ENCODE peak calls at places on chromosomes 6 and 20, in five cellular contexts. M is SK-N-SH, G is H1, B is HCT116, T is HepG2. E is an unnamed sample.

GRCh38 chr20:52493177-52493711 is 301.7 kb upstream of the ZFP64 start:
- DNase-seq in B (no peak), T (no peak), G (no peak), M (no peak), E (peak; percentile 10)

GRCh38 chr6:1894954-1895353 is 285.2 kb downstream of the FOXC1 start:
- DNase-seq in M (no peak), T (no peak), G (no peak), B (no peak), E (peak; percentile 11)

GRCh38 chr6:57198926-57199636 is 23.0 kb downstream of the RAB23 start:
- DNase-seq in B (no peak), G (no peak), T (no peak), M (no peak), E (peak; percentile 47)

GRCh38 chr20:57525328-57526053 is 551 bp upstream of the CTCFL start:
- DNase-seq in T (no peak), G (no peak), M (peak; percentile 29), B (no peak), E (no peak)

GRCh38 chr6:122718616-122719015 is 60.9 kb upstream of the FABP7 start:
- DNase-seq in M (no peak), T (no peak), G (no peak), B (no peak), E (no peak)

GRCh38 chr20:13101276-13101675 is 92.5 kb downstream of the SPTLC3 start:
- DNase-seq in B (no peak), T (no peak), M (no peak), G (no peak), E (no peak)

GRCh38 chr6:109527989-109528388 is 45.0 kb upstream of the ZBTB24 start:
- DNase-seq in M (no peak), G (no peak), T (peak; percentile 20), B (peak; percentile 21), E (no peak)

GRCh38 chr6:159727717-159728440 is 573 bp downstream of the WTAP start:
- DNase-seq in G (no peak), B (no peak), T (peak; percentile 29), M (no peak), E (peak; percentile 13)

GRCh38 chr6:155093430-155093829 is 98.3 kb downstream of the TIAM2 start:
- DNase-seq in M (no peak), T (no peak), B (no peak), G (no peak), E (no peak)

GRCh38 chr6:13496508-13497180 is 9.2 kb upstream of the GFOD1 start:
- DNase-seq in B (no peak), G (no peak), T (no peak), M (no peak), E (no peak)

GRCh38 chr6:88780714-88781389 is 182.6 kb downstream of the RNGTT start:
- DNase-seq in B (peak; percentile 28), G (peak; percentile 51), T (peak; percentile 60), M (peak; percentile 31), E (peak; percentile 0)

GRCh38 chr6:159311618-159312017 is 142.4 kb downstream of the FNDC1 start:
- DNase-seq in G (no peak), M (no peak), T (no peak), B (no peak), E (no peak)

GRCh38 chr20:63183422-63184146 is 32.3 kb downstream of the YTHDF1 start:
- DNase-seq in B (peak; percentile 8), M (peak; percentile 76), G (peak; percentile 92), T (peak; percentile 55), E (peak; percentile 64)

GRCh38 chr6:160767647-160768019 is 65.6 kb downstream of the PLG start:
- DNase-seq in M (no peak), B (no peak), T (no peak), G (no peak), E (no peak)
- TF ChIP-seq JUND in M (no peak), B (no peak), T (no peak), G (no peak), E (no peak)

GRCh38 chr6:111484655-111484974 is 1.6 kb upstream of the REV3L start:
- DNase-seq in M (no peak), B (no peak), G (no peak), T (peak; percentile 29), E (no peak)
- TF ChIP-seq JUND in M (no peak), B (no peak), G (no peak), T (no peak), E (no peak)

DNA sequence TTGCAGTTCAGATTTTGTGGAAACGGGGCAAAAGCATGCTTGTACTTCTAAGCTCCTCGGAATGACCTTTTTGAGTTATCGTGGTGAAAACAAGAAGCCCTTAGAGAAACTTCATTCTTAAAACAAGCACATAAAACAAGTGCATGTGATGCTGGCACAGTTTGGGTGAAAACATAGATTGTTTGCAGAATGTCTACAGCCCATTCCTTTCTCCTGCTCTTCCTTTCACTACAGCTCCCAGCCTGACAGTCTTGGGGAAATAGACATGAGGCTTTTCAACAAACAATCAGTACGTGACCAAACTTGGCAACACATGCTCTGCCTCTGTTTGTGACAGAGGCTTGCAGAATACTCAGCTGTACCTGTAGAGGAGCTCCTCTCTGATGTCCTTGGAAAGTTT is 321.5 kb downstream of the ZFAND3 start:
- DNase-seq in B (no peak), M (no peak), T (peak; percentile 18), G (no peak), E (no peak)
- TF ChIP-seq JUND in B (no peak), M (no peak), T (no peak), G (no peak), E (no peak)

DNA sequence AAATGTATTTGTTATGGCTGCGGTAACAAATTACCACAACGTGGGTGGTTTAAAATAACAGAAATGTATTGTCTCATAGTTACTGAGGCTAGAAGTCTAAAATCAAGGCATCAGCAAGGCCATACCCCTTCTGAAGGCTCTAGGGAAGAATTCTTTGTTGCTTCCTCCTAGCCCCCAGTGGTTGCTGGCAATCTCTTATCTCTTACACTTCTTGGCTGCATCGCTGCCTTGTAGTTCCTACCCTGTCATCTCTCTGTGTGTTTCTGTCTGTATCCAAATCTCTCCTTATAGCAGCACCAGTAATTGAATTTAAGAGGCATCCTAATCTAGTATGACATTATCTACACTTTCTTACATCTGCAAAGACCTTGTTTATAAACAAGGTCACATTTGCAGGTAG is 534.7 kb downstream of the PHF3 start:
- DNase-seq in B (no peak), M (no peak), G (no peak), T (no peak), E (no peak)
- TF ChIP-seq JUND in B (no peak), M (no peak), G (no peak), T (no peak), E (no peak)